ENCODE peak calls at places on chromosomes 2 and 18, in six cellular contexts. One of them, this sample, is unnamed.

GRCh38 chr2:182819412-182819811 is 47.0 kb downstream of the FRZB start:
- DNase-seq in endothelial cell: no peak
- DNase-seq in sigmoid colon: no peak
- DNase-seq in WERI-Rb-1: no peak
- DNase-seq in IMR-90: no peak
- DNase-seq in foreskin fibroblast: no peak
- DNase-seq in this sample: no peak

GRCh38 chr2:233021771-233022170 is 8.7 kb upstream of the NGEF start:
- DNase-seq in endothelial cell: no peak
- DNase-seq in sigmoid colon: no peak
- DNase-seq in WERI-Rb-1: no peak
- DNase-seq in IMR-90: peak
- DNase-seq in foreskin fibroblast: peak
- DNase-seq in this sample: no peak

GRCh38 chr2:167833294-167833693 is 414.1 kb downstream of the STK39 start:
- DNase-seq in endothelial cell: no peak
- DNase-seq in sigmoid colon: no peak
- DNase-seq in WERI-Rb-1: no peak
- DNase-seq in IMR-90: no peak
- DNase-seq in foreskin fibroblast: no peak
- DNase-seq in this sample: no peak

GRCh38 chr2:3608373-3609278 is 13.7 kb downstream of the COLEC11 start:
- DNase-seq in endothelial cell: no peak
- DNase-seq in sigmoid colon: peak
- DNase-seq in WERI-Rb-1: no peak
- DNase-seq in IMR-90: no peak
- DNase-seq in foreskin fibroblast: no peak
- DNase-seq in this sample: no peak

GRCh38 chr2:25367296-25367695 is 25.6 kb upstream of the DNMT3A start:
- DNase-seq in endothelial cell: no peak
- DNase-seq in sigmoid colon: no peak
- DNase-seq in WERI-Rb-1: no peak
- DNase-seq in IMR-90: no peak
- DNase-seq in foreskin fibroblast: no peak
- DNase-seq in this sample: no peak

GRCh38 chr2:74516070-74516633 is 1.9 kb downstream of the TLX2 start:
- DNase-seq in endothelial cell: peak
- DNase-seq in sigmoid colon: peak
- DNase-seq in WERI-Rb-1: no peak
- DNase-seq in IMR-90: peak
- DNase-seq in foreskin fibroblast: peak
- DNase-seq in this sample: peak

GRCh38 chr2:105081006-105081701 is 43.3 kb downstream of the MRPS9 start:
- DNase-seq in endothelial cell: no peak
- DNase-seq in sigmoid colon: no peak
- DNase-seq in WERI-Rb-1: no peak
- DNase-seq in IMR-90: peak
- DNase-seq in foreskin fibroblast: no peak
- DNase-seq in this sample: no peak

GRCh38 chr2:120959426-120959825 is 223.8 kb downstream of the GLI2 start:
- DNase-seq in endothelial cell: no peak
- DNase-seq in sigmoid colon: peak
- DNase-seq in WERI-Rb-1: no peak
- DNase-seq in IMR-90: no peak
- DNase-seq in foreskin fibroblast: no peak
- DNase-seq in this sample: no peak

GRCh38 chr2:189702071-189702470 is 27.6 kb downstream of the ANKAR start:
- DNase-seq in endothelial cell: no peak
- DNase-seq in sigmoid colon: no peak
- DNase-seq in WERI-Rb-1: no peak
- DNase-seq in IMR-90: no peak
- DNase-seq in foreskin fibroblast: peak
- DNase-seq in this sample: no peak

GRCh38 chr18:24560511-24560981 is 100.1 kb downstream of the HRH4 start:
- DNase-seq in endothelial cell: no peak
- DNase-seq in sigmoid colon: no peak
- DNase-seq in WERI-Rb-1: no peak
- DNase-seq in IMR-90: no peak
- DNase-seq in foreskin fibroblast: no peak
- DNase-seq in this sample: no peak

GRCh38 chr18:33577688-33578370 is at the start of gene ASXL3:
- DNase-seq in endothelial cell: peak
- DNase-seq in sigmoid colon: peak
- DNase-seq in WERI-Rb-1: peak
- DNase-seq in IMR-90: no peak
- DNase-seq in foreskin fibroblast: peak
- DNase-seq in this sample: no peak

GRCh38 chr2:235608200-235608591 is 114.4 kb downstream of the AGAP1 start:
- DNase-seq in endothelial cell: no peak
- DNase-seq in sigmoid colon: no peak
- DNase-seq in WERI-Rb-1: no peak
- DNase-seq in IMR-90: no peak
- DNase-seq in foreskin fibroblast: no peak
- DNase-seq in this sample: no peak

GRCh38 chr18:45980229-45980628 is 13.1 kb upstream of the EPG5 start:
- DNase-seq in endothelial cell: no peak
- DNase-seq in sigmoid colon: no peak
- DNase-seq in WERI-Rb-1: no peak
- DNase-seq in IMR-90: no peak
- DNase-seq in foreskin fibroblast: no peak
- DNase-seq in this sample: no peak

GRCh38 chr2:186459009-186459408 is 27.1 kb upstream of the ZC3H15 start:
- DNase-seq in endothelial cell: no peak
- DNase-seq in sigmoid colon: no peak
- DNase-seq in WERI-Rb-1: no peak
- DNase-seq in IMR-90: peak
- DNase-seq in foreskin fibroblast: peak
- DNase-seq in this sample: no peak
- TF ChIP-seq CTCF in endothelial cell: no peak
- TF ChIP-seq CTCF in sigmoid colon: no peak
- TF ChIP-seq CTCF in WERI-Rb-1: no peak
- TF ChIP-seq CTCF in IMR-90: peak
- TF ChIP-seq CTCF in foreskin fibroblast: peak
- TF ChIP-seq CTCF in this sample: no peak

GRCh38 chr2:86078801-86079545 is 26.7 kb downstream of the POLR1A start:
- DNase-seq in endothelial cell: peak
- DNase-seq in sigmoid colon: no peak
- DNase-seq in WERI-Rb-1: peak
- DNase-seq in IMR-90: peak
- DNase-seq in foreskin fibroblast: peak
- DNase-seq in this sample: no peak
- TF ChIP-seq CTCF in endothelial cell: no peak
- TF ChIP-seq CTCF in sigmoid colon: peak
- TF ChIP-seq CTCF in WERI-Rb-1: peak
- TF ChIP-seq CTCF in IMR-90: peak
- TF ChIP-seq CTCF in foreskin fibroblast: peak
- TF ChIP-seq CTCF in this sample: no peak

GRCh38 chr18:5556317-5556974 is 12.6 kb upstream of the EPB41L3 start:
- DNase-seq in endothelial cell: no peak
- DNase-seq in sigmoid colon: no peak
- DNase-seq in WERI-Rb-1: peak
- DNase-seq in IMR-90: peak
- DNase-seq in foreskin fibroblast: peak
- DNase-seq in this sample: no peak
- TF ChIP-seq CTCF in endothelial cell: no peak
- TF ChIP-seq CTCF in sigmoid colon: no peak
- TF ChIP-seq CTCF in WERI-Rb-1: no peak
- TF ChIP-seq CTCF in IMR-90: peak
- TF ChIP-seq CTCF in foreskin fibroblast: no peak
- TF ChIP-seq CTCF in this sample: no peak

DNA sequence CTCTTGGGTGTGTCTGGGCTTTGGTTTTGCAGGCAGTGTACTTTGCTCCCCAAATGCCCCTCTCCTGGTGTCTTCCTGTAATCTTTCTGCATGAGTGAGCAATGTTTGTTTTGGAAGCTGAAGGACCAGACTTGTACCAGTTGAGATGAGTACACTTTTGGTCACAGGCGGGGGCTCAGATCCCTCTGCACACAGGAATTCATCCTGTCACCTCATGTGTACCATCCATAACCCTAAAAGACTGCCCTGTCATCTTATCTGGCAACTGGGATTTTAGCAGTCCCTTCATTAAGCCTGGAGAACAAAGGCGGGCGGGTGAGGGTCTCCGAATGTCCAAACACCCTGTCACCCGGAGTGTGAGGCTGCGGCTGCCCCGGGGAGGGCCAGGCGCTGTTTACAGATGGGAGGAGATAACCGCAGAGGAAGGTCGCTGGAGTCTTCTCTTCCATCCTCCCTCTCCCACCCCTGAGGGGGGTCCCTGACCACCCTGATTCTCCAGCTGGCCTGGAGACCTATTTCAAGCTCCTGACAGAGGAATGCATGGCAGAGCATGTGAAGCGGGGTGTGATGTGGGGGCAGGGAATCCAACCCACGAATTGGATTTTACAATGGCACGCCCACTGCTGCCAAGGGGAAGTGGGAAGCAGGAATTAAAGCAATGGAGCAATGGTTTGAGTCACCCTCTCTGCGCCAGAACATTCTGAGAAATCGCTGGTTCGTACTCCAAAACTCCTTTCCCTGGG is 158.2 kb upstream of the MYCN start:
- DNase-seq in endothelial cell: no peak
- DNase-seq in sigmoid colon: no peak
- DNase-seq in WERI-Rb-1: no peak
- DNase-seq in IMR-90: no peak
- DNase-seq in foreskin fibroblast: no peak
- DNase-seq in this sample: no peak
- TF ChIP-seq CTCF in endothelial cell: no peak
- TF ChIP-seq CTCF in sigmoid colon: no peak
- TF ChIP-seq CTCF in WERI-Rb-1: no peak
- TF ChIP-seq CTCF in IMR-90: no peak
- TF ChIP-seq CTCF in foreskin fibroblast: no peak
- TF ChIP-seq CTCF in this sample: no peak

This sample was measured in activated B cell treated with CpG ODN at 0.5 μM for 24 hours.